ENCODE peak calls at places on chromosome X, in seven cellular contexts. One of them, this sample, is unnamed.

GRCh38 chrX:70755850-70756249 is 152.7 kb downstream of the TEX11 start:
- DNase-seq in left lung: no peak
- DNase-seq in hepatocyte: no peak
- DNase-seq in CD8-positive, alpha-beta T cell: peak; percentile 65
- DNase-seq in MG63: no peak
- DNase-seq in GM23338: peak; percentile 62
- DNase-seq in fibroblast of lung: no peak
- DNase-seq in this sample: peak; percentile 25

GRCh38 chrX:47311857-47312774 is 58.3 kb upstream of the ZNF157 start:
- DNase-seq in left lung: peak; percentile 44
- DNase-seq in CD8-positive, alpha-beta T cell: peak; percentile 47
- DNase-seq in MG63: peak; percentile 24
- DNase-seq in hepatocyte: peak; percentile 55
- DNase-seq in GM23338: peak; percentile 74
- DNase-seq in fibroblast of lung: peak; percentile 55
- DNase-seq in this sample: peak; percentile 60

GRCh38 chrX:23341452-23341851 is 6.8 kb downstream of the PTCHD1 start:
- DNase-seq in hepatocyte: peak; percentile 49
- DNase-seq in left lung: no peak
- DNase-seq in MG63: no peak
- DNase-seq in CD8-positive, alpha-beta T cell: no peak
- DNase-seq in GM23338: no peak
- DNase-seq in fibroblast of lung: peak; percentile 39
- DNase-seq in this sample: no peak

GRCh38 chrX:65601530-65602281 is 65.7 kb upstream of the MSN start:
- DNase-seq in CD8-positive, alpha-beta T cell: peak; percentile 66
- DNase-seq in hepatocyte: peak; percentile 34
- DNase-seq in left lung: peak; percentile 89
- DNase-seq in fibroblast of lung: peak; percentile 85
- DNase-seq in MG63: peak; percentile 79
- DNase-seq in GM23338: no peak
- DNase-seq in this sample: peak; percentile 93

GRCh38 chrX:118823263-118824172 is at the start of gene ZCCHC12:
- DNase-seq in left lung: peak; percentile 46
- DNase-seq in hepatocyte: peak; percentile 65
- DNase-seq in GM23338: peak; percentile 90
- DNase-seq in fibroblast of lung: peak; percentile 66
- DNase-seq in CD8-positive, alpha-beta T cell: peak; percentile 58
- DNase-seq in MG63: peak; percentile 58
- DNase-seq in this sample: peak; percentile 71

GRCh38 chrX:13304052-13304451 is 15.8 kb downstream of the ATXN3L start:
- DNase-seq in hepatocyte: no peak
- DNase-seq in CD8-positive, alpha-beta T cell: no peak
- DNase-seq in GM23338: no peak
- DNase-seq in left lung: no peak
- DNase-seq in fibroblast of lung: peak; percentile 14
- DNase-seq in MG63: no peak
- DNase-seq in this sample: no peak

GRCh38 chrX:132482632-132483031 is 6.2 kb downstream of the MBNL3 start:
- DNase-seq in hepatocyte: no peak
- DNase-seq in left lung: no peak
- DNase-seq in CD8-positive, alpha-beta T cell: no peak
- DNase-seq in GM23338: no peak
- DNase-seq in fibroblast of lung: no peak
- DNase-seq in MG63: no peak
- DNase-seq in this sample: no peak

GRCh38 chrX:11970935-11971334 is 167.3 kb upstream of the FRMPD4 start:
- DNase-seq in MG63: peak; percentile 37
- DNase-seq in fibroblast of lung: peak; percentile 34
- DNase-seq in hepatocyte: no peak
- DNase-seq in CD8-positive, alpha-beta T cell: no peak
- DNase-seq in left lung: no peak
- DNase-seq in GM23338: no peak
- DNase-seq in this sample: no peak

GRCh38 chrX:125681507-125681906 is 361.8 kb downstream of the TEX13C start:
- DNase-seq in hepatocyte: no peak
- DNase-seq in GM23338: no peak
- DNase-seq in fibroblast of lung: no peak
- DNase-seq in MG63: no peak
- DNase-seq in left lung: no peak
- DNase-seq in CD8-positive, alpha-beta T cell: no peak
- DNase-seq in this sample: no peak

GRCh38 chrX:47879447-47879846 is 42.7 kb downstream of the ZNF81 start:
- DNase-seq in MG63: no peak
- DNase-seq in left lung: no peak
- DNase-seq in GM23338: no peak
- DNase-seq in hepatocyte: no peak
- DNase-seq in CD8-positive, alpha-beta T cell: no peak
- DNase-seq in fibroblast of lung: no peak
- DNase-seq in this sample: no peak

GRCh38 chrX:17550011-17550410 is 175.0 kb downstream of the NHS start:
- DNase-seq in CD8-positive, alpha-beta T cell: no peak
- DNase-seq in hepatocyte: no peak
- DNase-seq in MG63: no peak
- DNase-seq in GM23338: no peak
- DNase-seq in fibroblast of lung: peak; percentile 73
- DNase-seq in left lung: no peak
- DNase-seq in this sample: no peak

GRCh38 chrX:15929231-15929630 is 74.6 kb upstream of the AP1S2 start:
- DNase-seq in GM23338: no peak
- DNase-seq in fibroblast of lung: peak; percentile 24
- DNase-seq in MG63: no peak
- DNase-seq in left lung: no peak
- DNase-seq in CD8-positive, alpha-beta T cell: no peak
- DNase-seq in hepatocyte: peak; percentile 12
- DNase-seq in this sample: no peak

GRCh38 chrX:41010188-41010846 is 74.9 kb upstream of the USP9X start:
- DNase-seq in left lung: peak; percentile 77
- DNase-seq in GM23338: peak; percentile 60
- DNase-seq in CD8-positive, alpha-beta T cell: peak; percentile 51
- DNase-seq in hepatocyte: peak; percentile 85
- DNase-seq in MG63: peak; percentile 78
- DNase-seq in fibroblast of lung: peak; percentile 90
- DNase-seq in this sample: peak; percentile 91

GRCh38 chrX:51876441-51876840 is 17.0 kb upstream of the MAGED1 start:
- DNase-seq in hepatocyte: no peak
- DNase-seq in CD8-positive, alpha-beta T cell: no peak
- DNase-seq in MG63: no peak
- DNase-seq in GM23338: no peak
- DNase-seq in left lung: no peak
- DNase-seq in fibroblast of lung: peak; percentile 79
- DNase-seq in this sample: no peak

GRCh38 chrX:138294951-138295350 is 416.6 kb downstream of the FGF13 start:
- DNase-seq in MG63: no peak
- DNase-seq in left lung: no peak
- DNase-seq in CD8-positive, alpha-beta T cell: no peak
- DNase-seq in fibroblast of lung: no peak
- DNase-seq in hepatocyte: no peak
- DNase-seq in GM23338: no peak
- DNase-seq in this sample: no peak

GRCh38 chrX:104134583-104135261 is 22.1 kb downstream of the SLC25A53 start:
- DNase-seq in CD8-positive, alpha-beta T cell: no peak
- DNase-seq in hepatocyte: no peak
- DNase-seq in left lung: no peak
- DNase-seq in MG63: no peak
- DNase-seq in GM23338: no peak
- DNase-seq in fibroblast of lung: no peak
- DNase-seq in this sample: no peak
- H3K4me3 ChIP-seq in CD8-positive, alpha-beta T cell: no peak overlapping the region
- H3K4me3 ChIP-seq in hepatocyte: no peak overlapping the region
- H3K4me3 ChIP-seq in left lung: no peak overlapping the region
- H3K4me3 ChIP-seq in MG63: no peak overlapping the region
- H3K4me3 ChIP-seq in GM23338: no peak overlapping the region
- H3K4me3 ChIP-seq in fibroblast of lung: no peak overlapping the region
- H3K4me3 ChIP-seq in this sample: no peak overlapping the region

GRCh38 chrX:9528498-9528897 is 63.6 kb downstream of the TBL1X start:
- DNase-seq in CD8-positive, alpha-beta T cell: no peak
- DNase-seq in hepatocyte: no peak
- DNase-seq in fibroblast of lung: no peak
- DNase-seq in GM23338: peak; percentile 3
- DNase-seq in MG63: no peak
- DNase-seq in left lung: no peak
- DNase-seq in this sample: no peak

GRCh38 chrX:9533611-9534010 is 68.8 kb downstream of the TBL1X start:
- DNase-seq in GM23338: no peak
- DNase-seq in CD8-positive, alpha-beta T cell: no peak
- DNase-seq in fibroblast of lung: no peak
- DNase-seq in hepatocyte: no peak
- DNase-seq in MG63: no peak
- DNase-seq in left lung: no peak
- DNase-seq in this sample: no peak

GRCh38 chrX:9532349-9532748 is 67.5 kb downstream of the TBL1X start:
- DNase-seq in MG63: no peak
- DNase-seq in fibroblast of lung: peak; percentile 43
- DNase-seq in CD8-positive, alpha-beta T cell: no peak
- DNase-seq in left lung: no peak
- DNase-seq in hepatocyte: no peak
- DNase-seq in GM23338: no peak
- DNase-seq in this sample: peak; percentile 82

GRCh38 chrX:9529223-9529622 is 64.4 kb downstream of the TBL1X start:
- DNase-seq in hepatocyte: no peak
- DNase-seq in GM23338: peak; percentile 29
- DNase-seq in left lung: no peak
- DNase-seq in fibroblast of lung: no peak
- DNase-seq in CD8-positive, alpha-beta T cell: no peak
- DNase-seq in MG63: no peak
- DNase-seq in this sample: no peak

GRCh38 chrX:9530848-9531274 is 66.0 kb downstream of the TBL1X start:
- DNase-seq in GM23338: peak; percentile 84
- DNase-seq in fibroblast of lung: peak; percentile 84
- DNase-seq in left lung: peak; percentile 57
- DNase-seq in CD8-positive, alpha-beta T cell: peak; percentile 72
- DNase-seq in MG63: peak; percentile 69
- DNase-seq in hepatocyte: peak; percentile 77
- DNase-seq in this sample: peak; percentile 91
- H3K4me3 ChIP-seq in GM23338: no peak overlapping the region
- H3K4me3 ChIP-seq in fibroblast of lung: no peak overlapping the region
- H3K4me3 ChIP-seq in left lung: no peak overlapping the region
- H3K4me3 ChIP-seq in CD8-positive, alpha-beta T cell: no peak overlapping the region
- H3K4me3 ChIP-seq in MG63: peak overlapping the region; percentile 0
- H3K4me3 ChIP-seq in hepatocyte: no peak overlapping the region
- H3K4me3 ChIP-seq in this sample: no peak overlapping the region

GRCh38 chrX:68832101-68832416 is 3.2 kb downstream of the EFNB1 start:
- DNase-seq in fibroblast of lung: peak; percentile 80
- DNase-seq in CD8-positive, alpha-beta T cell: no peak
- DNase-seq in hepatocyte: peak; percentile 67
- DNase-seq in left lung: peak; percentile 68
- DNase-seq in GM23338: peak; percentile 24
- DNase-seq in MG63: peak; percentile 70
- DNase-seq in this sample: peak; percentile 78
- H3K4me3 ChIP-seq in fibroblast of lung: peak overlapping the region; percentile 52
- H3K4me3 ChIP-seq in CD8-positive, alpha-beta T cell: no peak overlapping the region
- H3K4me3 ChIP-seq in hepatocyte: peak overlapping the region; percentile 75
- H3K4me3 ChIP-seq in left lung: peak overlapping the region; percentile 67
- H3K4me3 ChIP-seq in GM23338: peak overlapping the region; percentile 20
- H3K4me3 ChIP-seq in MG63: peak overlapping the region; percentile 71
- H3K4me3 ChIP-seq in this sample: peak overlapping the region; percentile 92

DNA sequence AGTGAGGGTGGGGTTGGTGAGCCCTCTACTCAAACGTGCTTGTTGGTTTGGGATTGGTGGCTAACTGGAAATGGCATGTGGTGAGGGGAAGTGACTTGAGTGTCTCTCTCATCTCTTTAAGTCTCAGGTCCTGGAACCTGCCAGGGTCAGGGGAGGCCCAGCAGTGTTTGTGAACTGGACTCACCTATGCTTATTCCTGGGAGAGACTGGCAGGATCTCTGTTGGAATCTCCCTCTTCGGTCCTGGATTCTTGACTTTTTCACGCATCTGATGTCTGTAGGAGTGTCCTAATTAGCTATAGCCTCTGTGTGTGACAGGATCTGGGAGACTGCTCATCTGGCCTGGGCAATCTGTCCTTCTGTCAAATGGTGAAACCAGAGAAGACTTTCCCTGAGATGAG is 7.2 kb upstream of the EFNB1 start:
- DNase-seq in fibroblast of lung: no peak
- DNase-seq in hepatocyte: no peak
- DNase-seq in GM23338: no peak
- DNase-seq in MG63: no peak
- DNase-seq in CD8-positive, alpha-beta T cell: no peak
- DNase-seq in left lung: no peak
- DNase-seq in this sample: no peak
- H3K4me3 ChIP-seq in fibroblast of lung: no peak overlapping the region
- H3K4me3 ChIP-seq in hepatocyte: no peak overlapping the region
- H3K4me3 ChIP-seq in GM23338: no peak overlapping the region
- H3K4me3 ChIP-seq in MG63: no peak overlapping the region
- H3K4me3 ChIP-seq in CD8-positive, alpha-beta T cell: no peak overlapping the region
- H3K4me3 ChIP-seq in left lung: no peak overlapping the region
- H3K4me3 ChIP-seq in this sample: no peak overlapping the region